ENCODE peak calls at places on chromosomes 4 and X, in eight cellular contexts. One of them, this sample, is unnamed. For H3K9me3, the result is how much of the 10 kb centered on the place peaks cover.

GRCh38 chrX:72478853-72479252 is 93.8 kb downstream of the HDAC8 start:
- DNase-seq in prostate gland: no peak
- DNase-seq in CD8-positive, alpha-beta memory T cell: no peak
- DNase-seq in aorta: no peak
- DNase-seq in kidney: no peak
- DNase-seq in neuronal stem cell: no peak
- DNase-seq in right lobe of liver: peak
- DNase-seq in cardiac muscle cell: no peak
- DNase-seq in this sample: no peak

GRCh38 chrX:150094375-150094774 is 156.1 kb upstream of the EOLA2 start:
- DNase-seq in prostate gland: no peak
- DNase-seq in CD8-positive, alpha-beta memory T cell: no peak
- DNase-seq in aorta: no peak
- DNase-seq in kidney: no peak
- DNase-seq in neuronal stem cell: no peak
- DNase-seq in right lobe of liver: no peak
- DNase-seq in cardiac muscle cell: no peak
- DNase-seq in this sample: no peak

GRCh38 chrX:108437789-108438623 is at the start of gene COL4A6:
- DNase-seq in prostate gland: peak
- DNase-seq in CD8-positive, alpha-beta memory T cell: no peak
- DNase-seq in aorta: no peak
- DNase-seq in kidney: peak
- DNase-seq in neuronal stem cell: peak
- DNase-seq in right lobe of liver: no peak
- DNase-seq in cardiac muscle cell: peak
- DNase-seq in this sample: no peak

GRCh38 chr4:142351958-142352357 is 494.1 kb downstream of the INPP4B start:
- DNase-seq in prostate gland: no peak
- DNase-seq in CD8-positive, alpha-beta memory T cell: no peak
- DNase-seq in aorta: no peak
- DNase-seq in kidney: no peak
- DNase-seq in neuronal stem cell: peak
- DNase-seq in right lobe of liver: no peak
- DNase-seq in cardiac muscle cell: no peak
- DNase-seq in this sample: no peak

GRCh38 chr4:158446106-158446505 is 75.6 kb upstream of the RXFP1 start:
- DNase-seq in prostate gland: no peak
- DNase-seq in CD8-positive, alpha-beta memory T cell: no peak
- DNase-seq in aorta: no peak
- DNase-seq in kidney: no peak
- DNase-seq in neuronal stem cell: no peak
- DNase-seq in right lobe of liver: no peak
- DNase-seq in cardiac muscle cell: no peak
- DNase-seq in this sample: no peak

GRCh38 chr4:8356856-8357255 is 83.7 kb downstream of the ACOX3 start:
- DNase-seq in prostate gland: no peak
- DNase-seq in CD8-positive, alpha-beta memory T cell: no peak
- DNase-seq in aorta: no peak
- DNase-seq in kidney: peak
- DNase-seq in neuronal stem cell: no peak
- DNase-seq in right lobe of liver: peak
- DNase-seq in cardiac muscle cell: no peak
- DNase-seq in this sample: peak

GRCh38 chr4:52243367-52243766 is 192.3 kb downstream of the SPATA18 start:
- DNase-seq in prostate gland: no peak
- DNase-seq in CD8-positive, alpha-beta memory T cell: no peak
- DNase-seq in aorta: no peak
- DNase-seq in kidney: no peak
- DNase-seq in neuronal stem cell: no peak
- DNase-seq in right lobe of liver: no peak
- DNase-seq in cardiac muscle cell: no peak
- DNase-seq in this sample: no peak

GRCh38 chr4:125951275-125951887 is 636.6 kb downstream of the FAT4 start:
- DNase-seq in prostate gland: no peak
- DNase-seq in CD8-positive, alpha-beta memory T cell: no peak
- DNase-seq in aorta: no peak
- DNase-seq in kidney: no peak
- DNase-seq in neuronal stem cell: no peak
- DNase-seq in right lobe of liver: no peak
- DNase-seq in cardiac muscle cell: no peak
- DNase-seq in this sample: no peak

GRCh38 chr4:82090717-82091116 is 283.1 kb downstream of the HNRNPD start:
- DNase-seq in prostate gland: no peak
- DNase-seq in CD8-positive, alpha-beta memory T cell: no peak
- DNase-seq in aorta: no peak
- DNase-seq in kidney: no peak
- DNase-seq in neuronal stem cell: no peak
- DNase-seq in right lobe of liver: no peak
- DNase-seq in cardiac muscle cell: no peak
- DNase-seq in this sample: no peak

GRCh38 chr4:145498430-145498829 is 16.8 kb downstream of the SMAD1 start:
- DNase-seq in prostate gland: no peak
- DNase-seq in CD8-positive, alpha-beta memory T cell: no peak
- DNase-seq in aorta: no peak
- DNase-seq in kidney: no peak
- DNase-seq in neuronal stem cell: no peak
- DNase-seq in right lobe of liver: no peak
- DNase-seq in cardiac muscle cell: no peak
- DNase-seq in this sample: no peak
- H3K4me3 ChIP-seq in prostate gland: no peak
- H3K4me3 ChIP-seq in CD8-positive, alpha-beta memory T cell: no peak
- H3K4me3 ChIP-seq in aorta: no peak
- H3K4me3 ChIP-seq in kidney: no peak
- H3K4me3 ChIP-seq in neuronal stem cell: no peak
- H3K4me3 ChIP-seq in right lobe of liver: no peak
- H3K4me3 ChIP-seq in cardiac muscle cell: no peak
- H3K4me3 ChIP-seq in this sample: no peak

DNA sequence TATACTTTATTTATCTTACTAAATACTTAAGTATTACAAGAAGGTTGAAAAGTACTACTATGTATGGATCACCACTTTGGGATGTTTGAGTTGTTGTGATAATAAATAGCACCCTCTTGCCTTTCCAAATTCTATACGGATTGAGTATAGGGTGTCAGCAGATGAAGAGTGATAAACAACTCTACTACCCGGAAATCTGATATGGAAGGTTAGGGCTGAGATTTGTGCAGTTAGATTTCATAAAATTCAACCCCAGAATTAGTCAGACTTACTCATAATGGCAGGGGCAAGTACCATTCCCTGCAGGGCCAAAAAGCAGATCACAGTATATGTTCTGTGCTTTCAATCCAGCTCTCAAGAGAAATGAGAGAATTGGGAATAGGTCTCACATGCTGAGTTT is 1008.9 kb upstream of the PCDH7 start:
- DNase-seq in prostate gland: no peak
- DNase-seq in CD8-positive, alpha-beta memory T cell: no peak
- DNase-seq in aorta: no peak
- DNase-seq in kidney: no peak
- DNase-seq in neuronal stem cell: no peak
- DNase-seq in right lobe of liver: no peak
- DNase-seq in cardiac muscle cell: no peak
- DNase-seq in this sample: no peak
- H3K9me3 ChIP-seq in prostate gland: under half
- H3K9me3 ChIP-seq in CD8-positive, alpha-beta memory T cell: under half
- H3K9me3 ChIP-seq in aorta: under half
- H3K9me3 ChIP-seq in kidney: under half
- H3K9me3 ChIP-seq in neuronal stem cell: under half
- H3K9me3 ChIP-seq in right lobe of liver: under half
- H3K9me3 ChIP-seq in cardiac muscle cell: under half
- H3K9me3 ChIP-seq in this sample: under half

GRCh38 chr4:80062527-80062926 is 10.5 kb downstream of the ANTXR2 start:
- DNase-seq in prostate gland: no peak
- DNase-seq in CD8-positive, alpha-beta memory T cell: no peak
- DNase-seq in aorta: no peak
- DNase-seq in kidney: no peak
- DNase-seq in neuronal stem cell: no peak
- DNase-seq in right lobe of liver: no peak
- DNase-seq in cardiac muscle cell: no peak
- DNase-seq in this sample: no peak

GRCh38 chr4:80053140-80053910 is 19.7 kb downstream of the ANTXR2 start:
- DNase-seq in prostate gland: no peak
- DNase-seq in CD8-positive, alpha-beta memory T cell: no peak
- DNase-seq in aorta: no peak
- DNase-seq in kidney: no peak
- DNase-seq in neuronal stem cell: no peak
- DNase-seq in right lobe of liver: no peak
- DNase-seq in cardiac muscle cell: no peak
- DNase-seq in this sample: no peak

GRCh38 chr4:80054375-80054774 is 18.7 kb downstream of the ANTXR2 start:
- DNase-seq in prostate gland: no peak
- DNase-seq in CD8-positive, alpha-beta memory T cell: no peak
- DNase-seq in aorta: no peak
- DNase-seq in kidney: no peak
- DNase-seq in neuronal stem cell: no peak
- DNase-seq in right lobe of liver: no peak
- DNase-seq in cardiac muscle cell: no peak
- DNase-seq in this sample: no peak

DNA sequence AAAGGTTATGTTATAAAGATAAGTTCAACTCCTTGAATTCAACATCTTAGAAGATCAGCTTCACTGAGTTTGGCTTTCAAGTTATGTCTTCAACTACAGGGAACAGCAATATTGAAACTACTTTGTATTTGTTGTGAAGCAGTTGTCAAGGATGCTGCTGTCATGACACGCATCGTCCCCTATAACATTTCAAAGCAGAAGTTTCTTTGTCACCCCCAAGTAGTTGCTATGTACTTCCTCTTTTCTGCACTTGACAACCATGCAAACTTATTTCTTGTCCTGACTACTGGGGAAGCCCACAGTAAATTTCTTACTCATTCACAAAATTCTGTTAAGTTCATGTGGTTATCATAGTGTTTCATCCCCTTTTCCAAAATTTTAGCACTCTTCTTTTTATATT is 14.3 kb downstream of the ANTXR2 start:
- DNase-seq in prostate gland: no peak
- DNase-seq in CD8-positive, alpha-beta memory T cell: peak
- DNase-seq in aorta: no peak
- DNase-seq in kidney: no peak
- DNase-seq in neuronal stem cell: no peak
- DNase-seq in right lobe of liver: no peak
- DNase-seq in cardiac muscle cell: no peak
- DNase-seq in this sample: no peak
- H3K4me3 ChIP-seq in prostate gland: no peak
- H3K4me3 ChIP-seq in CD8-positive, alpha-beta memory T cell: peak
- H3K4me3 ChIP-seq in aorta: no peak
- H3K4me3 ChIP-seq in kidney: no peak
- H3K4me3 ChIP-seq in neuronal stem cell: no peak
- H3K4me3 ChIP-seq in right lobe of liver: no peak
- H3K4me3 ChIP-seq in cardiac muscle cell: no peak
- H3K4me3 ChIP-seq in this sample: no peak

GRCh38 chr4:128735714-128736113 is 73.8 kb upstream of the JADE1 start:
- DNase-seq in prostate gland: no peak
- DNase-seq in CD8-positive, alpha-beta memory T cell: no peak
- DNase-seq in aorta: no peak
- DNase-seq in kidney: no peak
- DNase-seq in neuronal stem cell: no peak
- DNase-seq in right lobe of liver: no peak
- DNase-seq in cardiac muscle cell: no peak
- DNase-seq in this sample: no peak
- H3K9me3 ChIP-seq in prostate gland: under half
- H3K9me3 ChIP-seq in CD8-positive, alpha-beta memory T cell: under half
- H3K9me3 ChIP-seq in aorta: under half
- H3K9me3 ChIP-seq in kidney: under half
- H3K9me3 ChIP-seq in neuronal stem cell: under half
- H3K9me3 ChIP-seq in right lobe of liver: under half
- H3K9me3 ChIP-seq in cardiac muscle cell: under half
- H3K9me3 ChIP-seq in this sample: under half

GRCh38 chr4:78552398-78553396 is 1.1 kb downstream of the ANXA3 start:
- DNase-seq in prostate gland: peak
- DNase-seq in CD8-positive, alpha-beta memory T cell: no peak
- DNase-seq in aorta: no peak
- DNase-seq in kidney: no peak
- DNase-seq in neuronal stem cell: no peak
- DNase-seq in right lobe of liver: no peak
- DNase-seq in cardiac muscle cell: peak
- DNase-seq in this sample: no peak

GRCh38 chr4:78556655-78557054 is 5.1 kb downstream of the ANXA3 start:
- DNase-seq in prostate gland: no peak
- DNase-seq in CD8-positive, alpha-beta memory T cell: no peak
- DNase-seq in aorta: no peak
- DNase-seq in kidney: no peak
- DNase-seq in neuronal stem cell: no peak
- DNase-seq in right lobe of liver: no peak
- DNase-seq in cardiac muscle cell: no peak
- DNase-seq in this sample: no peak

GRCh38 chr4:78553526-78554060 is 2.0 kb downstream of the ANXA3 start:
- DNase-seq in prostate gland: no peak
- DNase-seq in CD8-positive, alpha-beta memory T cell: no peak
- DNase-seq in aorta: no peak
- DNase-seq in kidney: no peak
- DNase-seq in neuronal stem cell: no peak
- DNase-seq in right lobe of liver: no peak
- DNase-seq in cardiac muscle cell: no peak
- DNase-seq in this sample: no peak

DNA sequence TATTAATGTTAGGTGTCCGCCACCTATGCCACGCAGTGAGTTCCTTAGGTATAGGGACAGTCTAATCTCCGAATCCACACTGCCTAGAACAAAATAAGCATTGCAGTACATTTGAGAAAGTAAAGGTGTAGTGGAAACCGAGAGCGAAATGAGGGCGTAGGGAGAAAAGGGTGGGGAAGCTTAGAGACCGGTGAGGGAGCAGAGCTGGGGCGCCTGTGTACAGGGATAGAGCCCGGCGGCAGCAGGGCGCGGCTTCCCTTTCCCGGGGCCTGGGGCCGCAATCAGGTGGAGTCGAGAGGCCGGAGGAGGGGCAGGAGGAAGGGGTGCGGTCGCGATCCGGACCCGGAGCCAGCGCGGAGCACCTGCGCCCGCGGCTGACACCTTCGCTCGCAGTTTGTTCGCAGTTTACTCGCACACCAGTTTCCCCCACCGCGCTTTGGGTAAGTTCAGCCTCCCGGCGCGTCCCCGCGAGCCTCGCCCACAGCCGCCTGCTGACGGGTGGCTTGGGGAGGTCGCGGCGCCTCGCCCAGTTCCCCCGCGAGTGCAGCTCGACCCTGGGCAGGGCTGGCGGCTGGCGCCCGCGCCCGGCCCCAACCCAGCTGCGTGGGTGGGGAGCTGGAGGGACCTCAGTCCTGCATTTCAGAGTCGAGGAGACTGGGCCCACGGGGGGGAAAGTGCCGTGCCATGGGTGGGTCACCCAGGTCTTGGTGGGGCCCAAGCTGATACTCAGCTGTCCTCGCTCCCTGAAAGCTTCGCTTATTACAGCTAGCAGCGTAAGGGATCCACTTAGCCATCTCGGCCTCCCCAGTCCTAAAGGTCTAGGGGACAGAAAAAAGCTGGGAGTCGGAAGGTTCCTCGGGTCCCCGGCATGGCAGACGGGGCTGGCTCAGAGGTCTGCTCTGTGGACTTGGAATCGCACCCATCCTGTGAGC is at the start of gene ANXA3:
- DNase-seq in prostate gland: peak
- DNase-seq in CD8-positive, alpha-beta memory T cell: no peak
- DNase-seq in aorta: peak
- DNase-seq in kidney: peak
- DNase-seq in neuronal stem cell: no peak
- DNase-seq in right lobe of liver: peak
- DNase-seq in cardiac muscle cell: peak
- DNase-seq in this sample: no peak
- H3K4me3 ChIP-seq in prostate gland: peak
- H3K4me3 ChIP-seq in CD8-positive, alpha-beta memory T cell: peak
- H3K4me3 ChIP-seq in aorta: peak
- H3K4me3 ChIP-seq in kidney: peak
- H3K4me3 ChIP-seq in neuronal stem cell: peak
- H3K4me3 ChIP-seq in right lobe of liver: peak
- H3K4me3 ChIP-seq in cardiac muscle cell: peak
- H3K4me3 ChIP-seq in this sample: peak

This sample was measured in suprapubic skin.